ENCODE peak calls at places on chromosomes 2 and 18, in five cellular contexts. O is HuH-7.5; I is HTR-8/SVneo; J is stimulated activated CD4-positive, alpha-beta T cell treated with anti-CD3 and anti-CD28 coated beads, TNF-alpha, amount 100 ng/mL, for 1 hour; E is amniotic stem cell. A is an unnamed sample.

GRCh38 chr18:64639536-64639935 is 490.6 kb upstream of the LINC00305 start:
- DNase-seq in O (no peak), I (no peak), J (no peak), E (no peak), A (no peak)

GRCh38 chr2:81327916-81328315 is 1023.4 kb upstream of the LRRTM1 start:
- DNase-seq in O (no peak), I (no peak), J (no peak), E (no peak), A (no peak)

GRCh38 chr2:65278450-65279030 is 50.9 kb downstream of the ACTR2 start:
- DNase-seq in O (no peak), I (no peak), J (no peak), E (no peak), A (peak; percentile 33)

GRCh38 chr18:47215554-47216138 is 35.8 kb downstream of the SKOR2 start:
- DNase-seq in O (no peak), I (peak; percentile 14), J (no peak), E (peak; percentile 7), A (peak; percentile 74)

GRCh38 chr2:118046628-118047210 is 32.8 kb upstream of the CCDC93 start:
- DNase-seq in O (no peak), I (peak; percentile 39), J (no peak), E (peak; percentile 29), A (peak; percentile 67)

GRCh38 chr2:53933329-53933728 is 37.5 kb downstream of the PSME4 start:
- DNase-seq in O (no peak), I (no peak), J (no peak), E (no peak), A (no peak)

GRCh38 chr2:231387904-231388724 is 7.4 kb upstream of the B3GNT7 start:
- DNase-seq in O (no peak), I (no peak), J (no peak), E (no peak), A (peak; percentile 38)

GRCh38 chr2:84458436-84459027 is 548 bp downstream of the SUCLG1 start:
- DNase-seq in O (peak; percentile 8), I (no peak), J (no peak), E (no peak), A (peak; percentile 63)

GRCh38 chr2:233974530-233975071 is 57.4 kb downstream of the TRPM8 start:
- DNase-seq in O (no peak), I (peak; percentile 95), J (no peak), E (peak; percentile 34), A (no peak)

GRCh38 chr2:25286025-25286400 is 55.7 kb downstream of the DNMT3A start:
- DNase-seq in O (no peak), I (no peak), J (peak; percentile 48), E (no peak), A (no peak)

GRCh38 chr18:78406743-78407455 is 572.7 kb upstream of the SALL3 start:
- DNase-seq in O (no peak), I (no peak), J (no peak), E (no peak), A (peak; percentile 40)

GRCh38 chr18:77114564-77115391 is 17.8 kb downstream of the MBP start:
- DNase-seq in O (peak; percentile 84), I (no peak), J (no peak), E (no peak), A (peak; percentile 68)

GRCh38 chr2:95074663-95075439 is 46.8 kb downstream of the MRPS5 start:
- DNase-seq in O (no peak), I (no peak), J (peak; percentile 41), E (no peak), A (peak; percentile 51)

GRCh38 chr18:36176739-36177138 is 10.6 kb upstream of the MOCOS start:
- DNase-seq in O (no peak), I (no peak), J (no peak), E (no peak), A (no peak)

GRCh38 chr2:238905224-238905623 is 57.3 kb downstream of the TWIST2 start:
- DNase-seq in O (no peak), I (no peak), J (no peak), E (no peak), A (peak; percentile 56)

GRCh38 chr2:77418537-77418936 is 103.6 kb downstream of the LRRTM4 start:
- DNase-seq in O (no peak), I (no peak), J (no peak), E (no peak), A (no peak)